ENCODE peak calls at places on chromosome 17, in nine cellular contexts. C is DND-41, P is neural progenitor cell, J is GM23248, Q is fibroblast of lung, E is endothelial cell of umbilical vein, H is H9, Y is keratinocyte, W is HCT116. A is an unnamed sample.
A peak's percentile ranks its signal among the peaks of the same experiment; 100 is the strongest.

GRCh38 chr17:52178013-52178412 is 19.5 kb upstream of the CA10 start:
- DNase-seq in C (no peak), J (no peak), Q (no peak), E (no peak), P (no peak), H (no peak), W (no peak), Y (no peak), A (no peak)

GRCh38 chr17:40461774-40462342 is 18.6 kb downstream of the IGFBP4 start:
- DNase-seq in Q (peak; percentile 48), H (no peak), J (peak; percentile 62), Y (no peak), W (no peak), P (no peak), C (no peak), E (no peak), A (no peak)

GRCh38 chr17:83012873-83013778 is 66.3 kb upstream of the METRNL start:
- DNase-seq in H (no peak), C (no peak), J (no peak), P (no peak), E (no peak), Y (no peak), Q (peak; percentile 95), W (no peak), A (no peak)

GRCh38 chr17:80605326-80606066 is 60.9 kb downstream of the RPTOR start:
- DNase-seq in J (peak; percentile 16), W (no peak), Q (no peak), P (no peak), E (no peak), C (no peak), H (no peak), Y (peak; percentile 60), A (peak; percentile 81)

GRCh38 chr17:73045722-73046121 is 46.8 kb downstream of the SLC39A11 start:
- DNase-seq in J (no peak), Y (no peak), P (no peak), H (no peak), E (no peak), C (no peak), W (no peak), Q (no peak), A (no peak)

GRCh38 chr17:15649861-15650391 is 30.4 kb upstream of the FBXW10B start:
- DNase-seq in J (peak; percentile 76), Y (peak; percentile 52), Q (peak; percentile 56), W (peak; percentile 91), C (no peak), P (no peak), H (no peak), E (peak; percentile 79), A (peak; percentile 32)

GRCh38 chr17:56595831-56596740 is 2.6 kb downstream of the NOG start:
- DNase-seq in P (peak; percentile 59), W (no peak), Y (no peak), Q (no peak), J (peak; percentile 50), E (no peak), H (peak; percentile 89), C (no peak), A (no peak)

GRCh38 chr17:64778102-64778366 is 115.9 kb upstream of the SMURF2 start:
- DNase-seq in C (no peak), E (no peak), Y (no peak), P (no peak), W (no peak), Q (no peak), J (peak; percentile 15), H (no peak), A (no peak)

GRCh38 chr17:35257080-35257701 is 14.3 kb downstream of the SLFN5 start:
- DNase-seq in J (no peak), C (no peak), H (no peak), W (peak; percentile 59), Y (no peak), P (no peak), Q (peak; percentile 84), E (peak; percentile 95), A (no peak)

GRCh38 chr17:14261406-14261805 is 24.7 kb upstream of the CDRT15 start:
- DNase-seq in Q (no peak), E (no peak), P (no peak), C (no peak), H (no peak), Y (no peak), W (no peak), J (no peak), A (no peak)

GRCh38 chr17:27455569-27455913 is 707 bp upstream of the KSR1 start:
- DNase-seq in W (no peak), J (no peak), P (no peak), Q (no peak), E (no peak), C (no peak), Y (no peak), H (no peak), A (no peak)

GRCh38 chr17:78862073-78863023 is 21.7 kb upstream of the USP36 start:
- DNase-seq in C (no peak), W (peak; percentile 92), Y (no peak), E (peak; percentile 95), P (no peak), H (no peak), Q (peak; percentile 99), J (peak; percentile 99), A (no peak)

GRCh38 chr17:76925333-76925935 is 57.2 kb downstream of the MGAT5B start:
- DNase-seq in J (peak; percentile 20), C (no peak), Y (no peak), W (no peak), E (no peak), H (no peak), P (no peak), Q (no peak), A (no peak)

GRCh38 chr17:37446027-37446426 is 39.3 kb downstream of the TADA2A start:
- DNase-seq in P (peak; percentile 86), J (no peak), H (no peak), Q (no peak), E (no peak), W (peak; percentile 84), C (no peak), Y (no peak), A (no peak)

GRCh38 chr17:65131946-65132345 is 5.2 kb upstream of the RGS9 start:
- DNase-seq in P (no peak), Q (peak; percentile 80), H (no peak), W (no peak), C (no peak), J (peak; percentile 96), E (no peak), Y (no peak), A (no peak)

DNA sequence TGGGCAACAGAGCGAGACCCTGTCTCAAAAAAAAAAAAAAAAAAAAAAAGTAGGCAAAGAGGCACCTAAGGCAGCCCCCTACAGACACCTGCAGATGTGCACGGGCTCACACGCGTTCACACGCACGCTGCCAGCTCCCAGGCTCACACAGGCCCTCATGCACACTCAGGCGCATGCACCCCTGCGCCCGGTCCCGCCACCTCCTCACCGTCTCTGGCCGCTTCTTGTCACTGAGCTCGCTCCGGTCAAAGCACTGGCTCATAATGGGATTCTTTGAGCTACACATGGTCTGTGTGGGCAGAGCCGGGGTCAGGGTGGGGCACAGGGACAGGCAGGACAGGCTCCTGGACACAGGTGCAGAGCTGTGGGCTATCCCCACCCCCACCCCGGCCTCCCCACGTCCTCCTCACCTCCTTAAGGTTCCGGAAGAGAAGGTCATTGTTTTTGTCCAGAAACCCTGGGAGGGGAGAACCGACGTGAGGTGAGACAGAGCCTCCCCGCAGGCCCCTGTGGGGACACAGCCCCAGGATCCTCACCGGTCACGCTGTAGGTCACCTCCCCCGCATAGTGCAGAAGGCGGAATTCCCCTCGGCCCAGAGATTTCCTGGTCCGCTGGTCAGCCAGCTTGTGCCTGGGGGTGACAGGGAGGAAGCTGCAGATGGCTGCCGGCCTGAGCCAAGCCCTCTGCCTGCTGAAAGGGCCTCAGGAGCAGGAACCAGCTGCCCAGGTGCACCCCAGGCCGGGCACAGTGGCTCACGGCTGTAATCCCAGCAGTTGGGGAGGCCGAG is 17.9 kb downstream of the MYO1C start:
- DNase-seq in P (no peak), Y (no peak), J (no peak), E (no peak), H (no peak), W (no peak), Q (no peak), C (no peak), A (no peak)
- H4K20me1 ChIP-seq in P (no peaks in the 10 kb centered on the region), Y (no peaks in the 10 kb centered on the region), J (no peaks in the 10 kb centered on the region), E (no peaks in the 10 kb centered on the region), H (no peaks in the 10 kb centered on the region), W (no peaks in the 10 kb centered on the region), Q (no peaks in the 10 kb centered on the region), C (peaks cover 5% of the 10 kb centered on the region), A (no peaks in the 10 kb centered on the region)

GRCh38 chr17:28807925-28808641 is 34.5 kb downstream of the FAM222B start:
- DNase-seq in H (no peak), J (peak; percentile 91), C (no peak), P (no peak), E (peak; percentile 95), Y (peak; percentile 35), W (peak; percentile 69), Q (peak; percentile 93), A (peak; percentile 51)
- H3K9ac ChIP-seq in H (peak overlapping the region; percentile 46), J (peak overlapping the region; percentile 71), C (no peak overlapping the region), P (peak overlapping the region; percentile 17), E (peak overlapping the region; percentile 89), Y (peak overlapping the region; percentile 91), W (peak overlapping the region; percentile 91), Q (peak overlapping the region; percentile 17), A (no peak overlapping the region)

GRCh38 chr17:9294661-9295210 is 273.4 kb downstream of the NTN1 start:
- DNase-seq in J (no peak), C (no peak), P (no peak), Y (no peak), E (no peak), Q (no peak), H (no peak), W (no peak), A (peak; percentile 56)

GRCh38 chr17:9292563-9292941 is 271.2 kb downstream of the NTN1 start:
- DNase-seq in P (no peak), W (no peak), Q (no peak), H (no peak), E (no peak), C (no peak), J (no peak), Y (no peak), A (no peak)

GRCh38 chr17:9299695-9300094 is 275.9 kb downstream of the STX8 start:
- DNase-seq in Q (no peak), W (no peak), C (no peak), J (no peak), Y (no peak), H (no peak), E (no peak), P (no peak), A (no peak)

GRCh38 chr17:9298776-9299295 is 276.8 kb downstream of the STX8 start:
- DNase-seq in E (no peak), H (no peak), P (no peak), Y (no peak), Q (no peak), J (no peak), C (no peak), W (no peak), A (no peak)

DNA sequence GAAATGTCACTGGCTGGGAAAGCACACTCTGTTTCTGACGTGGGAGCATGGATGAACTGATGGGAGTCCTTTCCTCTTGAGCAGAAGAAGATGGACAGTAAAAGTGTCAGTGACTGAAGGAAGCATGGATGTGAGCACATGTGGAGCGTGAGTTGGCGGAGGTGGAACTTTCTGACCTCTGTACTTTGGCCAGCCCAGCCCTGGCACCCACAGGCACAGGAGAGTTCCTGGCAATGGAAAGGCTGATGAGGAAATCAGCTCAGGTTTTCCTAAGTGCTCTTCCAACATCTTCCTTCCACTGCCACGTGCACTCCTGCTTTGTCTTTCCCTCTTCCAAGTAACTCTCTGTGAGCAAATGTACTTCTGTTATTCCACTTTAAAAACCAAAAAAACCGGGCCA is 276.8 kb downstream of the NTN1 start:
- DNase-seq in Y (no peak), E (no peak), P (no peak), H (no peak), W (no peak), C (no peak), Q (no peak), J (no peak), A (no peak)
- H4K20me1 ChIP-seq in Y (no peaks in the 10 kb centered on the region), E (no peaks in the 10 kb centered on the region), P (no peaks in the 10 kb centered on the region), H (no peaks in the 10 kb centered on the region), W (no peaks in the 10 kb centered on the region), C (no peaks in the 10 kb centered on the region), Q (no peaks in the 10 kb centered on the region), J (no peaks in the 10 kb centered on the region), A (no peaks in the 10 kb centered on the region)

GRCh38 chr17:18966831-18967624 is 15.1 kb downstream of the SLC5A10 start:
- DNase-seq in P (peak; percentile 84), Q (peak; percentile 54), Y (no peak), W (no peak), E (peak; percentile 59), J (peak; percentile 24), C (no peak), H (peak; percentile 67), A (no peak)
- H3K9ac ChIP-seq in P (peak overlapping the region; percentile 27), Q (no peak overlapping the region), Y (peak overlapping the region; percentile 33), W (no peak overlapping the region), E (no peak overlapping the region), J (no peak overlapping the region), C (no peak overlapping the region), H (no peak overlapping the region), A (no peak overlapping the region)

A was measured in Karpas-422.